ENCODE peak calls at places on chromosomes 11 and 22, in ten cellular contexts. I, E, N, S, T, U, P, D, V and Q are unnamed samples.

GRCh38 chr11:43467958-43468357 is 109.2 kb downstream of the TTC17 start:
- DNase-seq in V (no peak), S (no peak), P (no peak), D (no peak), I (no peak), E (no peak), U (no peak), N (no peak), T (peak), Q (no peak)

GRCh38 chr11:8871283-8871775 is 39.7 kb upstream of the AKIP1 start:
- DNase-seq in D (no peak), U (peak), T (peak), I (peak), P (peak), V (no peak), E (peak), N (peak), S (peak), Q (no peak)

GRCh38 chr22:25833676-25834075 is 91.7 kb downstream of the MYO18B start:
- DNase-seq in P (no peak), N (no peak), T (no peak), S (no peak), D (no peak), E (no peak), V (no peak), U (no peak), I (no peak), Q (no peak)

GRCh38 chr11:130209944-130210854 is 50.6 kb downstream of the ST14 start:
- DNase-seq in P (peak), U (peak), E (no peak), D (no peak), I (no peak), T (no peak), S (peak), V (peak), N (peak), Q (peak)

GRCh38 chr11:111229604-111230003 is 15.9 kb upstream of the POU2AF2 start:
- DNase-seq in D (no peak), I (no peak), S (no peak), E (no peak), T (no peak), V (no peak), P (no peak), N (no peak), U (no peak), Q (no peak)

GRCh38 chr11:73577496-73577917 is 20.4 kb downstream of the FAM168A start:
- DNase-seq in I (no peak), P (no peak), S (no peak), U (no peak), D (no peak), E (no peak), N (no peak), T (no peak), V (no peak), Q (no peak)

GRCh38 chr11:69195819-69196218 is 40.1 kb downstream of the SMIM38 start:
- DNase-seq in E (no peak), U (no peak), D (no peak), T (no peak), I (no peak), P (no peak), S (no peak), V (no peak), N (no peak), Q (no peak)

GRCh38 chr11:117716652-117717440 is 80.2 kb downstream of the DSCAML1 start:
- DNase-seq in I (no peak), U (no peak), D (no peak), S (peak), V (no peak), E (no peak), P (no peak), T (no peak), N (no peak), Q (no peak)

GRCh38 chr11:108666373-108666772 is 1.5 kb downstream of the DDX10 start:
- DNase-seq in S (no peak), I (peak), U (no peak), E (no peak), P (no peak), N (no peak), T (no peak), D (no peak), V (no peak), Q (no peak)

GRCh38 chr11:67118059-67118766 is 850 bp upstream of the KDM2A start:
- DNase-seq in P (peak), E (no peak), I (no peak), V (peak), N (peak), T (peak), D (no peak), S (peak), U (peak), Q (no peak)

GRCh38 chr22:45424241-45424731 is 10.8 kb downstream of the RIBC2 start:
- DNase-seq in U (no peak), P (no peak), S (no peak), T (no peak), I (no peak), D (no peak), N (no peak), V (no peak), E (no peak), Q (no peak)

GRCh38 chr11:2090172-2091111 is 48.7 kb downstream of the IGF2 start:
- DNase-seq in I (no peak), V (no peak), N (peak), T (no peak), D (no peak), P (no peak), S (peak), E (no peak), U (no peak), Q (no peak)
- TF ChIP-seq EP300 in I (no peak), V (no peak), N (no peak), T (no peak), D (no peak), P (no peak), S (no peak), E (no peak), U (no peak), Q (no peak)

DNA sequence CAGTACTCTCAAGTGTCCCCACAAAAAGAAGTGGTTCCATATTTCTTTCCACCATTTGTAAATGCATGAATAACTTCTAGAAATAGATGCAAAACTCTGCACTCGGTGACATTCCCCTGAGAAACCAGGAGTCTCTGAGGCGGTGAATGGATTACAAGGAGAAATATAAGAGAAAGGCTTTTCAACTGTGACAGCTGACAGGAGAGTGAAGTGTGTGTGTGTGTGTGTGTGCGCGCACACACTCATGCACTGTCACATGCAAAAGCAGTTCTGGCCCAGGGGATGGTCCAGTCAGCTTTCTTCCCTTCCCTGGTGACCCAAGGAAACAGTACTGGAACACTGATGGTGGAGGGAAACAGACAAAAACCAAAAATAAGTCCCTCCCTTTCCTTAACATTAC is 710.0 kb downstream of the OPCML start:
- DNase-seq in D (no peak), I (no peak), V (no peak), S (no peak), T (no peak), P (no peak), U (no peak), E (no peak), N (no peak), Q (peak)
- TF ChIP-seq POLR2A in D (no peak), I (no peak), V (no peak), S (no peak), T (no peak), P (no peak), U (no peak), E (no peak), N (no peak), Q (no peak)

GRCh38 chr11:62444271-62444833 is 25.5 kb downstream of the SCGB1A1 start:
- DNase-seq in D (no peak), V (no peak), U (peak), E (peak), I (no peak), T (no peak), S (peak), N (peak), P (peak), Q (no peak)
- TF ChIP-seq EP300 in D (no peak), V (no peak), U (no peak), E (no peak), I (no peak), T (no peak), S (no peak), N (no peak), P (no peak), Q (no peak)

DNA sequence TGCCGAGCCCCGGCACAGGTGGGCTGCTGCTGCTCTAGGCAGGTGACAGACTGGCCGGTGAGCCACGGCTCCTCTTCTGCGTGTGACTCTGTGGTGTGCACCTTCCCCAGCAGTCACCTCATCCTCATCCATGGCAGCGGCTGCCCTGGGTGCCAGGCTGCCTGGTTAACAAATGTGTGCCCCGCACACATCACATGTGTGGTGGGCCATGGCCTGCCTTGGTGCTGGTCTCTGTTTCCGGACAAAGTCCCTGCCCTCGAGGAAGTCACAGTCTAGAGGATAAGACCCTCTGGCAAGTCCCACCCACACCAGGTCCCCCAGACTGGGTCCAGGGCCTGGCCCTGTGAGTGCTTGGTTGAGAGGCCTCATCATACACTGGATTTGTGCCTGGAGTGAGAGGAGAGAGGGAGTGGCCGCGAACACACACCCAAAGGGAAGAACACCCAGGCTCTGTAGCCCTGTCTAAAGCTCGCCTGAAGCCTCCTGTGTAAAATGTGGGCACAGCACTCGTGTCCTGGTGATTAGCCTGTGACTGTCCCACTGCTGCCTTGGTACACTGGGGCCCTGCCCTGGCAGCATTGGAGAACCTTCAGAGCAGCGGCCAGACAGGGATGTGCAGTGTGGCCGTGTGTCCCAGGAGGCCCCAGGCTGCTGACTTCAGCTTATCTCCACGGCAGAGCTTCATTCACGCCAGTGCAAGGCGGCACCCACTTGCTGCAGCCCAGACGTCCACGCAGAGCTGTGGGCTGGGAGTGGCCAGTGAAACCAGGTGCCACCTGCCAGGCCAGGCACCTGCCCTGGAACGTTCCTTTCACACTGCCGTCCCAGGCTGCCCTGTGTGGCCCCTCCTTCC is 269.9 kb downstream of the TBC1D22A start:
- DNase-seq in P (peak), E (no peak), I (no peak), U (no peak), S (peak), V (no peak), D (no peak), T (no peak), N (peak), Q (no peak)
- TF ChIP-seq POLR2A in P (peak), E (no peak), I (no peak), U (no peak), S (no peak), V (no peak), D (no peak), T (no peak), N (no peak), Q (no peak)

DNA sequence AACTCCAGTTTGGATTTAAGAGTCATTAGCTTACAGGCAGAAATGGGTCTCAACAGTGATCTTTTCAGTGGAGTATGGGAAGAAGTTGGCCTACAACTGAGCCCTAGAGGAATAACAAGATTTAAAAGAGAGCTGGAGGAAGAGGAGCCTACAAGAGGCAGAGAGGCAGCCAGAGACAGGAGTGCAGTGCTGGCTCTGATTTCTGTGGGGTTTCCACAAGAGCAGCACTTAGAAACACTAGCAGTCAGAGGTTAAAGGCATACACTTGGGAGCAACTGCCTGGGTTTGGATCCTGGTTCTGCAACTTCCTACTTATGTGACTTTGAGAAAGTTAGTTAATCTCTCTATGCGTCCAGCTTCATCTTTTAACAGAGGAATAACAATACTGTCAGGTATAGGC is 17.9 kb downstream of the APOL5 start:
- DNase-seq in V (no peak), S (no peak), P (no peak), I (no peak), U (no peak), E (no peak), D (no peak), N (no peak), T (no peak), Q (no peak)
- TF ChIP-seq EP300 in V (no peak), S (no peak), P (no peak), I (no peak), U (no peak), E (no peak), D (no peak), N (no peak), T (no peak), Q (no peak)

DNA sequence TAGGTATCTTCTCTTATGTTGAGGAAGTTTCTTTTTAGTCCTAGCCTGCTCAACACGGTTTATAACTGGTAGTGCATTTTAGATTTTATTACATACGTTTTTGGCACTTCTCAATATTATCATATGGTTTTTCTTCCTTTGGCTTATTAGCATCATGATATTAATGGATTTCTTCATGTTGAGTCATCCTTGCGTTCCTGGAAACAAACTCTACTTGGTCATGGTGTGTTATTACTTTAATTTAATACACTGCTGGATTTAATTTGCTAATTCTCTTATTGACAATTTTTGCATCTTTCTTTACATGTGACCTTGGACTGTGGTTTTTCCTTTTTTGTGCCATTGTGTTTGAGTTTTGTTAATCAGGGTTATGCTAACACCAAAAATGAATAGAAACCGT is 20.5 kb downstream of the IGF2 start:
- DNase-seq in I (no peak), P (no peak), D (no peak), S (no peak), T (no peak), N (no peak), V (no peak), E (no peak), U (no peak), Q (no peak)
- TF ChIP-seq POLR2A in I (no peak), P (no peak), D (no peak), S (no peak), T (no peak), N (no peak), V (no peak), E (no peak), U (no peak), Q (no peak)

DNA sequence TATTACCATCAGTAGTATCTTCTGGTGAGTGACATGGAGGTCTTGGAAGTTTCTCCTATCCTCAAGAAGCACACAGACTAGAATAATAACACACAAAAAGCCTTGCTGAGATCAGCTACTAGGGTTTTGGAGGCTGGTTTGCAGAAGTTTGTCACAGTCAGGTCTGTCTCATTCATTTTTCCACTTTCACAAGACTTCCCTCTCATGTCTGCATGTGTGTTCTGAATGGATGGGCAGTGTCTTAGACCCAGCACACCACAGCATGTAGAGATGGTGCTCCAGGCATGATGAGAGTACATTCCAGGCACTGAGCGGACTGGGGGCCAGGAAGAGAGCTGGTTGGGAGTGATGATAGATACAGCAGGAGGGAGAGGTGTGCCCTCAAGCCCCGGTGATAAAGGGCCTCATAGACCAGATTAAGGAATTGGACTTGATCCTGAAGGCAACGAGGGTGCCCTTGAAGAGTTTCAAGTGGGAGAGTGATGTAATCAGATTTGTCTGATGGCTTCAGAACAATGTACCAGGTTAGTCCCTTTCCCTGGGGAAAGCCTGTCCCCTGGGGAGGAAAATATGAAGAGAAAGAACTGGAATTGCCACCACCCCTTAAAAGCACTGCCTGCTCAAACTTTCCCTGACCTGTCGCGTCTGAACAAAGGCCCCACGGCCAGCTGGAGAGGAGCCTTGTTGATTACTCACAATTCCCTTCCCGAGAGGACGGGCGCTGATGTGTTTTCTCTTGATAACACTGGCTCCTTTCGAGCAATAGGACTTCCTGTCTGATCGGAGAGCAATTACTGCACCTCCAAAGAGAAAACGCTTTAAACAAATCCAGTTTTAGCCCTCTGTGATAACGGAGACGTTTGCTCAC is 45.1 kb upstream of the LMO2 start:
- DNase-seq in V (peak), U (no peak), N (no peak), I (no peak), T (no peak), D (no peak), E (no peak), P (peak), S (peak), Q (no peak)
- TF ChIP-seq EP300 in V (peak), U (no peak), N (no peak), I (no peak), T (no peak), D (no peak), E (no peak), P (no peak), S (no peak), Q (no peak)

DNA sequence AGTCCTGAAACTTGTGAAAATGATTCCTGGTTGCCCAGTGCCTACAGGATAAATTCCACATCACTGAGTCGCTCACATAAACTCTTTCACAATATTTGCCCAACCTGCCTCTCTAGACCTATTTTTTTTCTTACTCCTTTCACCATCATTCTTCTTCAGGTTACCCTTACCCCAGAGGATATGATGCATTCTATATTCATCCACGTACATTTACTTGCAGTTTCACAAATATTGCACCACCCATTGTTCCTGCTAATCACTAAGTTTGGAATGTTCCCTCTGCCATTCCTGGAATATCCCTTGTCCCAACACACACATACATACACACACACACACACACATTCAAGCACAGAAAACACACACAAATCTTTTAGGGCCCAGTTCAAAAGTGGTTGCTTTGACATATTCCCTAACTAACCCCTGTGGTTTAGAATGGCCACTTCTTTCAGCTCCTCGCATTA is 379.5 kb downstream of the ETS1 start:
- DNase-seq in E (no peak), S (no peak), T (peak), N (no peak), P (no peak), D (no peak), U (no peak), I (no peak), V (no peak), Q (no peak)
- TF ChIP-seq POLR2A in E (no peak), S (no peak), T (no peak), N (no peak), P (no peak), D (no peak), U (no peak), I (no peak), V (no peak), Q (no peak)

GRCh38 chr11:114133548-114134329 is 74.2 kb downstream of the ZBTB16 start:
- DNase-seq in S (no peak), I (no peak), E (no peak), T (no peak), U (no peak), V (no peak), N (no peak), D (no peak), P (peak), Q (no peak)
- TF ChIP-seq EP300 in S (peak), I (no peak), E (no peak), T (no peak), U (no peak), V (no peak), N (no peak), D (no peak), P (no peak), Q (no peak)

GRCh38 chr22:31970490-31971444 is 26.4 kb downstream of the YWHAH start:
- DNase-seq in T (peak), I (peak), S (peak), U (peak), E (peak), V (peak), P (peak), D (peak), N (peak), Q (no peak)
- TF ChIP-seq POLR2A in T (no peak), I (no peak), S (no peak), U (no peak), E (no peak), V (no peak), P (peak), D (no peak), N (no peak), Q (no peak)